ENCODE peak calls at places on chromosome 2, in seven cellular contexts. J, E, Z, O, L, D and A are unnamed samples.

GRCh38 chr2:192196451-192197194 is 1.9 kb upstream of the TMEFF2 start:
- DNase-seq in L (peak; percentile 34), Z (no peak), O (no peak), J (no peak), D (no peak), E (no peak), A (peak; percentile 29)

GRCh38 chr2:240593703-240594451 is 7.3 kb downstream of the CAPN10 start:
- DNase-seq in L (no peak), E (no peak), O (no peak), Z (no peak), J (no peak), D (no peak), A (no peak)

GRCh38 chr2:132849118-132849517 is 179.1 kb upstream of the LYPD1 start:
- DNase-seq in L (peak; percentile 33), E (no peak), Z (no peak), J (no peak), O (no peak), D (peak; percentile 52), A (no peak)

GRCh38 chr2:153811516-153811915 is 60.2 kb upstream of the GALNT13 start:
- DNase-seq in L (no peak), J (no peak), Z (no peak), O (no peak), E (no peak), D (no peak), A (no peak)

GRCh38 chr2:189799531-189799930 is 15.3 kb downstream of the PMS1 start:
- DNase-seq in J (no peak), D (peak; percentile 69), L (peak; percentile 74), Z (no peak), E (peak; percentile 44), O (no peak), A (no peak)

GRCh38 chr2:99960724-99961566 is 181.4 kb downstream of the AFF3 start:
- DNase-seq in J (no peak), L (no peak), E (no peak), D (no peak), O (no peak), Z (no peak), A (peak; percentile 4)

GRCh38 chr2:215535125-215535668 is 99.3 kb upstream of the FN1 start:
- DNase-seq in L (peak; percentile 56), D (peak; percentile 36), O (no peak), Z (no peak), J (no peak), E (no peak), A (no peak)

GRCh38 chr2:117856415-117857210 is 42.1 kb downstream of the DDX18 start:
- DNase-seq in Z (no peak), E (peak; percentile 58), D (peak; percentile 97), L (peak; percentile 98), J (peak; percentile 57), O (no peak), A (peak; percentile 57)

GRCh38 chr2:184558713-184559464 is 39.4 kb upstream of the ZNF804A start:
- DNase-seq in O (no peak), J (no peak), E (no peak), D (no peak), L (no peak), Z (no peak), A (no peak)

GRCh38 chr2:38600242-38600891 is 2.4 kb downstream of the HNRNPLL start:
- DNase-seq in D (peak; percentile 8), J (no peak), O (no peak), L (no peak), E (no peak), Z (no peak), A (peak; percentile 50)

GRCh38 chr2:124755386-124755785 is 730.3 kb downstream of the CNTNAP5 start:
- DNase-seq in L (peak; percentile 8), J (no peak), O (no peak), E (no peak), D (no peak), Z (no peak), A (peak; percentile 22)

GRCh38 chr2:11553661-11554429 is 20.0 kb downstream of the GREB1 start:
- DNase-seq in L (peak; percentile 18), J (no peak), E (peak; percentile 54), D (peak; percentile 37), Z (no peak), O (no peak), A (no peak)

GRCh38 chr2:232162191-232162590 is 200.7 kb downstream of the DIS3L2 start:
- DNase-seq in D (peak; percentile 49), Z (no peak), L (no peak), J (no peak), E (no peak), O (no peak), A (no peak)

GRCh38 chr2:149586898-149587219 is 716 bp downstream of the MMADHC start:
- DNase-seq in J (no peak), L (peak; percentile 16), Z (no peak), O (no peak), D (no peak), E (no peak), A (no peak)